ENCODE peak calls at places on chromosomes 6 and 20, in four cellular contexts. One of them, this sample, is unnamed.
A peak's percentile ranks its signal among the peaks of the same experiment; 100 is the strongest.

GRCh38 chr20:37941332-37941731 is 38.4 kb downstream of the VSTM2L start:
- DNase-seq in ovary: no peak
- DNase-seq in PC-9: no peak
- DNase-seq in GM23338: peak; percentile 59
- DNase-seq in this sample: no peak

GRCh38 chr20:9647741-9648140 is 133.4 kb downstream of the LAMP5 start:
- DNase-seq in ovary: no peak
- DNase-seq in GM23338: no peak
- DNase-seq in PC-9: no peak
- DNase-seq in this sample: no peak

GRCh38 chr20:13819885-13820645 is 35.2 kb downstream of the NDUFAF5 start:
- DNase-seq in PC-9: peak; percentile 74
- DNase-seq in GM23338: peak; percentile 80
- DNase-seq in ovary: peak; percentile 27
- DNase-seq in this sample: peak; percentile 45

GRCh38 chr6:6002005-6002808 is 4.5 kb downstream of the NRN1 start:
- DNase-seq in GM23338: peak; percentile 77
- DNase-seq in ovary: no peak
- DNase-seq in PC-9: no peak
- DNase-seq in this sample: no peak

GRCh38 chr20:3082955-3083952 is 1.3 kb downstream of the AVP start:
- DNase-seq in ovary: no peak
- DNase-seq in GM23338: peak; percentile 55
- DNase-seq in PC-9: no peak
- DNase-seq in this sample: no peak

GRCh38 chr6:120304223-120304622 is 954.7 kb upstream of the MAN1A1 start:
- DNase-seq in PC-9: no peak
- DNase-seq in ovary: no peak
- DNase-seq in GM23338: no peak
- DNase-seq in this sample: no peak

GRCh38 chr20:45293041-45294002 is 13.3 kb upstream of the RBPJL start:
- DNase-seq in PC-9: peak; percentile 61
- DNase-seq in ovary: peak; percentile 59
- DNase-seq in GM23338: peak; percentile 95
- DNase-seq in this sample: peak; percentile 87

GRCh38 chr20:58749098-58749766 is 56.6 kb downstream of the NPEPL1 start:
- DNase-seq in GM23338: no peak
- DNase-seq in PC-9: no peak
- DNase-seq in ovary: no peak
- DNase-seq in this sample: no peak

GRCh38 chr6:10534418-10534760 is 13.2 kb downstream of the GCNT2 start:
- DNase-seq in ovary: no peak
- DNase-seq in GM23338: no peak
- DNase-seq in PC-9: no peak
- DNase-seq in this sample: no peak

GRCh38 chr6:152720964-152721363 is 23.3 kb downstream of the MYCT1 start:
- DNase-seq in PC-9: no peak
- DNase-seq in ovary: no peak
- DNase-seq in GM23338: no peak
- DNase-seq in this sample: no peak

GRCh38 chr6:20192625-20193024 is 19.6 kb downstream of the MBOAT1 start:
- DNase-seq in PC-9: no peak
- DNase-seq in ovary: no peak
- DNase-seq in GM23338: no peak
- DNase-seq in this sample: no peak

GRCh38 chr6:109322825-109323580 is 59.3 kb downstream of the CD164 start:
- DNase-seq in GM23338: no peak
- DNase-seq in PC-9: no peak
- DNase-seq in ovary: no peak
- DNase-seq in this sample: peak; percentile 25

GRCh38 chr6:52995913-52996685 is 1.0 kb upstream of the GSTA4 start:
- DNase-seq in ovary: peak; percentile 50
- DNase-seq in GM23338: peak; percentile 54
- DNase-seq in PC-9: peak; percentile 74
- DNase-seq in this sample: peak; percentile 41

GRCh38 chr20:35302421-35303335 is 10.5 kb upstream of the FAM83C start:
- DNase-seq in GM23338: no peak
- DNase-seq in ovary: no peak
- DNase-seq in PC-9: peak; percentile 65
- DNase-seq in this sample: no peak

GRCh38 chr6:121335111-121336008 is 1.1 kb upstream of the TBC1D32 start:
- DNase-seq in ovary: no peak
- DNase-seq in PC-9: no peak
- DNase-seq in GM23338: no peak
- DNase-seq in this sample: no peak

GRCh38 chr6:18302561-18303439 is 38.5 kb upstream of the DEK start:
- DNase-seq in GM23338: peak; percentile 65
- DNase-seq in PC-9: no peak
- DNase-seq in ovary: no peak
- DNase-seq in this sample: peak; percentile 7

GRCh38 chr6:130252527-130253237 is 29.9 kb upstream of the SAMD3 start:
- DNase-seq in ovary: no peak
- DNase-seq in PC-9: no peak
- DNase-seq in GM23338: peak; percentile 43
- DNase-seq in this sample: no peak

GRCh38 chr20:62096421-62097380 is 25.6 kb upstream of the LSM14B start:
- DNase-seq in ovary: no peak
- DNase-seq in GM23338: no peak
- DNase-seq in PC-9: no peak
- DNase-seq in this sample: no peak

GRCh38 chr6:23537828-23538227 is 588.2 kb upstream of the NRSN1 start:
- DNase-seq in PC-9: no peak
- DNase-seq in GM23338: no peak
- DNase-seq in ovary: no peak
- DNase-seq in this sample: no peak

GRCh38 chr6:124870611-124871201 is 91.5 kb upstream of the RNF217 start:
- DNase-seq in ovary: no peak
- DNase-seq in PC-9: no peak
- DNase-seq in GM23338: peak; percentile 49
- DNase-seq in this sample: no peak
- TF ChIP-seq CTCF in ovary: peak; percentile 51
- TF ChIP-seq CTCF in PC-9: peak; percentile 92
- TF ChIP-seq CTCF in GM23338: peak; percentile 86
- TF ChIP-seq CTCF in this sample: peak; percentile 39

GRCh38 chr6:138456393-138456775 is 42.9 kb downstream of the NHSL1 start:
- DNase-seq in ovary: no peak
- DNase-seq in GM23338: no peak
- DNase-seq in PC-9: no peak
- DNase-seq in this sample: no peak
- H3K4me3 ChIP-seq in ovary: no peak overlapping the region
- H3K4me3 ChIP-seq in GM23338: no peak overlapping the region
- H3K4me3 ChIP-seq in PC-9: no peak overlapping the region
- H3K4me3 ChIP-seq in this sample: no peak overlapping the region

DNA sequence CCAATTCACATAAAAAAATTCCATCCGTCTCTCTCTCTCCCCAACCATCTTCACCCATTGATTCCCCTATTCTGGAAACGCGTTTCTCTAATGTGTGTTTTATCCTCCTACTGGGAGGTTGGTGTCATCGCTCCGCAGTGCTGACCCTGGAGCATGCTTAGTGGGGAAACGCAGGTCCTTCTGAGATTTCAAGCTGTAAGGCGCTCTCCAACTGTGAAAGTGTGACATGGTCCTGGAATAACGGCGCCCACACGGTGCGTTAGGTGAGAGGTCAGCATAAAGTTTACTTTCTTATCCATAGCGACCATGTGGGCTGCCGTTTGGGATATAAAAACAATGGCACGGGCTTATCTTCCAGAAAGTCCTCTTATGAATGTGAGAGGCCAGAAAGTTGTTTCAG is 123.9 kb downstream of the WDR27 start:
- DNase-seq in PC-9: no peak
- DNase-seq in ovary: no peak
- DNase-seq in GM23338: peak; percentile 22
- DNase-seq in this sample: no peak
- TF ChIP-seq CTCF in PC-9: no peak
- TF ChIP-seq CTCF in ovary: no peak
- TF ChIP-seq CTCF in GM23338: no peak
- TF ChIP-seq CTCF in this sample: no peak

DNA sequence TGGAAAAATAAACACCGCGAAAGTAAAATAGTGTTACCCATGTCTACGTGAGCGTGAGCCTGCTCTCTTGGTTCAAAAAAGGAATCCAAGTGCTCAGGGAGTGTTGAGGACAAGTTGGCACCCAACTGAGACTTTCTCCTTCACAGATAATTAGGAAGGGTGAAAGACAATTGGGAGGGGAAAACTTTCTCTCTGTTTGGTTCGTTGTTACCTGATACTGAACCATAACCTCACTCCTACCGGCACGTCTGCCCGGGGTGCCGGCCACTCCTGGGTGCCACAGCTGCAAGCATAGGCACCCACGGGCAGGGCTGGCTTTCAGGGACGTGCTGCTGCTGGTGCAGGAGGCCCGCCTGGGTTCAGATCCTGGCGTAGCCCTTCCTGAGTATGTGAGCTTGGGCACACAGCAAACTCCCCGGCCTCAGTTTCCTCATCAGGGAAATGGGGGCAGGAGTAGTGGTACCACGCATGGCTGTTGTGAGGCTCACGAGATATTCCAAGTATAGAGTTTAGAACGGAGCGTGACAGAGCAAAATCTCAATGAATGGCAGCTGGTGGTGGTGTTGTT is 38.2 kb upstream of the PMEPA1 start:
- DNase-seq in GM23338: no peak
- DNase-seq in ovary: no peak
- DNase-seq in PC-9: no peak
- DNase-seq in this sample: no peak
- H3K4me3 ChIP-seq in GM23338: no peak overlapping the region
- H3K4me3 ChIP-seq in ovary: no peak overlapping the region
- H3K4me3 ChIP-seq in PC-9: peak overlapping the region; percentile 55
- H3K4me3 ChIP-seq in this sample: no peak overlapping the region